ENCODE peak calls at places on chromosomes 7 and 10, in eight cellular contexts. M is ELR; F is iPS-NIHi11; G is H54; B is ecto neural progenitor cell; L is EH; A is stimulated activated CD4-positive, alpha-beta T cell treated with anti-CD3 and anti-CD28 coated beads, Interleukin-1b, Interleukin-23, amount 100 ng/mL, for 4 hours; Y is spleen. T is an unnamed sample.

GRCh38 chr10:86286591-86287421 is 79.8 kb downstream of the GRID1 start:
- DNase-seq in M (no peak), F (no peak), G (no peak), B (peak), L (no peak), A (no peak), Y (peak), T (no peak)

GRCh38 chr7:96212474-96212873 is 109.4 kb downstream of the SLC25A13 start:
- DNase-seq in M (no peak), F (no peak), G (no peak), B (no peak), L (no peak), A (no peak), Y (no peak), T (no peak)

GRCh38 chr7:7512861-7513597 is 22.6 kb downstream of the COL28A1 start:
- DNase-seq in M (no peak), F (no peak), G (no peak), B (no peak), L (no peak), A (no peak), Y (no peak), T (no peak)

GRCh38 chr10:73828166-73828565 is 16.8 kb upstream of the NDST2 start:
- DNase-seq in M (peak), F (no peak), G (no peak), B (no peak), L (no peak), A (no peak), Y (no peak), T (no peak)

GRCh38 chr10:57599440-57599839 is 668.3 kb downstream of the IPMK start:
- DNase-seq in M (no peak), F (no peak), G (no peak), B (no peak), L (no peak), A (no peak), Y (no peak), T (no peak)

GRCh38 chr7:128247108-128247507 is 6.0 kb downstream of the LEP start:
- DNase-seq in M (no peak), F (no peak), G (no peak), B (no peak), L (no peak), A (no peak), Y (no peak), T (no peak)

GRCh38 chr7:66790725-66791124 is 50.2 kb downstream of the RABGEF1 start:
- DNase-seq in M (no peak), F (no peak), G (no peak), B (no peak), L (no peak), A (no peak), Y (no peak), T (no peak)

GRCh38 chr10:132001238-132001977 is 19.7 kb upstream of the BNIP3 start:
- DNase-seq in M (no peak), F (peak), G (no peak), B (no peak), L (peak), A (no peak), Y (no peak), T (no peak)

GRCh38 chr7:29099896-29100847 is 46.2 kb downstream of the CPVL start:
- DNase-seq in M (no peak), F (no peak), G (no peak), B (no peak), L (no peak), A (no peak), Y (no peak), T (no peak)

GRCh38 chr10:126667568-126667967 is 2.9 kb downstream of the C10orf90 start:
- DNase-seq in M (no peak), F (no peak), G (no peak), B (no peak), L (no peak), A (no peak), Y (no peak), T (no peak)

GRCh38 chr7:140625908-140626868 is 14.4 kb downstream of the DENND2A start:
- DNase-seq in M (peak), F (peak), G (peak), B (peak), L (peak), A (no peak), Y (no peak), T (no peak)

GRCh38 chr7:121480058-121480457 is 84.0 kb upstream of the FAM3C start:
- DNase-seq in M (no peak), F (no peak), G (no peak), B (no peak), L (peak), A (no peak), Y (no peak), T (no peak)

GRCh38 chr7:6489612-6490011 is 41.9 kb upstream of the DAGLB start:
- DNase-seq in M (peak), F (no peak), G (no peak), B (no peak), L (no peak), A (no peak), Y (no peak), T (no peak)

GRCh38 chr10:62305813-62306212 is 37.2 kb upstream of the RTKN2 start:
- DNase-seq in M (no peak), F (no peak), G (no peak), B (no peak), L (peak), A (no peak), Y (no peak), T (no peak)

GRCh38 chr7:142776206-142776844 is 5.6 kb downstream of the PRSS2 start:
- DNase-seq in M (peak), F (no peak), G (no peak), B (no peak), L (peak), A (no peak), Y (no peak), T (no peak)

GRCh38 chr10:58335306-58336005 is 650 bp downstream of the UBE2D1 start:
- DNase-seq in M (peak), F (peak), G (peak), B (peak), L (peak), A (peak), Y (no peak), T (no peak)

GRCh38 chr10:98517672-98518071 is 70.9 kb upstream of the HPS1 start:
- DNase-seq in M (no peak), F (no peak), G (no peak), B (no peak), L (no peak), A (no peak), Y (no peak), T (no peak)

GRCh38 chr10:79184141-79184625 is 115.4 kb downstream of the ZMIZ1 start:
- DNase-seq in M (peak), F (no peak), G (peak), B (no peak), L (peak), A (no peak), Y (no peak), T (peak)

GRCh38 chr10:106134326-106135000 is 1030.0 kb downstream of the SORCS1 start:
- DNase-seq in M (no peak), F (no peak), G (no peak), B (no peak), L (no peak), A (no peak), Y (no peak), T (no peak)

GRCh38 chr7:23218196-23218595 is 28.4 kb upstream of the GPNMB start:
- DNase-seq in M (no peak), F (no peak), G (no peak), B (no peak), L (no peak), A (no peak), Y (no peak), T (no peak)

GRCh38 chr7:21934824-21935223 is 10.9 kb downstream of the CDCA7L start:
- DNase-seq in M (no peak), F (no peak), G (no peak), B (no peak), L (no peak), A (no peak), Y (no peak), T (no peak)

T was measured in 8988T.